ENCODE peak calls at places on chromosome 1, in four cellular contexts. M is stimulated activated CD4-positive, alpha-beta T cell treated with anti-CD3 and anti-CD28 coated beads, TNF-alpha, amount 100 ng/mL, for 24 hours; F is adipocyte; Y is WTC11. W is an unnamed sample.

GRCh38 chr1:78035121-78035520 is 10.6 kb upstream of the GIPC2 start:
- DNase-seq in Y (no peak), M (no peak), F (no peak), W (no peak)

GRCh38 chr1:233328661-233329498 is 1.4 kb downstream of the MAP3K21 start:
- DNase-seq in M (no peak), F (no peak), Y (no peak), W (peak)

GRCh38 chr1:5828322-5828935 is 163.8 kb downstream of the NPHP4 start:
- DNase-seq in M (no peak), F (no peak), Y (no peak), W (no peak)

GRCh38 chr1:121586369-121587229 is 401.8 kb downstream of the SRGAP2C start:
- DNase-seq in Y (peak), M (no peak), F (no peak), W (no peak)

GRCh38 chr1:1614204-1614953 is 921 bp upstream of the MIB2 start:
- DNase-seq in F (peak), Y (peak), M (no peak), W (no peak)

GRCh38 chr1:1470626-1471388 is 758 bp upstream of the ATAD3B start:
- DNase-seq in M (no peak), Y (no peak), F (no peak), W (peak)

GRCh38 chr1:51750729-51751128 is 127.8 kb downstream of the NRDC start:
- DNase-seq in M (no peak), Y (no peak), F (peak), W (no peak)

GRCh38 chr1:180165509-180166435 is 11.1 kb downstream of the QSOX1 start:
- DNase-seq in F (no peak), M (no peak), Y (no peak), W (no peak)

GRCh38 chr1:11188858-11189451 is at the start of gene ANGPTL7:
- DNase-seq in M (no peak), F (no peak), Y (no peak), W (no peak)

GRCh38 chr1:218374401-218374848 is 29.3 kb downstream of the TGFB2 start:
- DNase-seq in F (peak), Y (no peak), M (no peak), W (no peak)

GRCh38 chr1:78440381-78440793 is 50.4 kb upstream of the PTGFR start:
- DNase-seq in M (no peak), F (peak), Y (no peak), W (no peak)

GRCh38 chr1:21302747-21303715 is 12.8 kb upstream of the ECE1 start:
- DNase-seq in Y (no peak), M (no peak), F (peak), W (no peak)

GRCh38 chr1:207029991-207030521 is 2.5 kb downstream of the C1orf116 start:
- DNase-seq in F (no peak), M (no peak), Y (no peak), W (no peak)

GRCh38 chr1:38028105-38028591 is 15.6 kb downstream of the UTP11 start:
- DNase-seq in Y (no peak), F (no peak), M (peak), W (no peak)

GRCh38 chr1:153608742-153609584 is 4.0 kb downstream of the S100A16 start:
- DNase-seq in Y (peak), M (no peak), F (peak), W (no peak)

GRCh38 chr1:166165661-166166399 is 971 bp downstream of the FAM78B start:
- DNase-seq in Y (peak), M (no peak), F (peak), W (no peak)

GRCh38 chr1:37475380-37476086 is 1.2 kb downstream of the ZC3H12A start:
- DNase-seq in Y (no peak), F (no peak), M (no peak), W (no peak)

GRCh38 chr1:98940680-98941079 is 64.0 kb downstream of the PLPPR5 start:
- DNase-seq in F (peak), Y (no peak), M (no peak), W (no peak)

GRCh38 chr1:9910080-9910424 is at the start of gene CTNNBIP1:
- DNase-seq in M (no peak), Y (no peak), F (no peak), W (no peak)

GRCh38 chr1:181139631-181140051 is 51.1 kb downstream of the IER5 start:
- DNase-seq in M (no peak), F (peak), Y (no peak), W (no peak)

GRCh38 chr1:62689524-62689923 is 1.3 kb upstream of the DOCK7 start:
- DNase-seq in Y (no peak), F (peak), M (no peak), W (no peak)

GRCh38 chr1:35646043-35646442 is 4.7 kb upstream of the PSMB2 start:
- DNase-seq in Y (no peak), F (peak), M (no peak), W (no peak)

GRCh38 chr1:171965802-171966201 is 124.5 kb downstream of the DNM3 start:
- DNase-seq in Y (no peak), M (no peak), F (peak), W (no peak)

GRCh38 chr1:78474092-78474491 is 16.7 kb upstream of the PTGFR start:
- DNase-seq in F (no peak), M (no peak), Y (no peak), W (no peak)

GRCh38 chr1:55986003-55986402 is 593.4 kb downstream of the PLPP3 start:
- DNase-seq in Y (no peak), F (peak), M (no peak), W (no peak)

GRCh38 chr1:31238986-31239613 is 587 bp downstream of the NKAIN1 start:
- DNase-seq in Y (peak), M (no peak), F (peak), W (no peak)

GRCh38 chr1:222588135-222588534 is 1.6 kb downstream of the TAF1A start:
- DNase-seq in M (no peak), F (no peak), Y (no peak), W (no peak)

GRCh38 chr1:63651110-63651776 is 58.0 kb downstream of the PGM1 start:
- DNase-seq in M (no peak), Y (no peak), F (peak), W (no peak)

GRCh38 chr1:210669951-210670350 is 341.2 kb downstream of the HHAT start:
- DNase-seq in M (no peak), F (no peak), Y (no peak), W (no peak)

GRCh38 chr1:9960705-9961562 is 17.7 kb downstream of the NMNAT1 start:
- DNase-seq in F (peak), Y (peak), M (no peak), W (peak)

GRCh38 chr1:57638239-57638638 is 214.4 kb upstream of the DAB1 start:
- DNase-seq in F (no peak), Y (no peak), M (no peak), W (no peak)

GRCh38 chr1:225626698-225627097 is 26.2 kb downstream of the ENAH start:
- DNase-seq in Y (no peak), F (no peak), M (no peak), W (no peak)

GRCh38 chr1:167456926-167457325 is 61.4 kb downstream of the CD247 start:
- DNase-seq in M (no peak), F (no peak), Y (no peak), W (no peak)

GRCh38 chr1:223835754-223836153 is 10.0 kb downstream of the TP53BP2 start:
- DNase-seq in F (no peak), M (no peak), Y (no peak), W (no peak)

GRCh38 chr1:221961532-221962292 is 219.8 kb upstream of the DUSP10 start:
- DNase-seq in Y (no peak), M (no peak), F (peak), W (no peak)

GRCh38 chr1:188402986-188403385 is 1574.2 kb downstream of the PLA2G4A start:
- DNase-seq in F (no peak), M (no peak), Y (no peak), W (no peak)

GRCh38 chr1:99685516-99686180 is 39.7 kb downstream of the PALMD start:
- DNase-seq in Y (peak), M (peak), F (peak), W (no peak)

GRCh38 chr1:58763214-58763613 is 20.6 kb downstream of the JUN start:
- DNase-seq in F (peak), M (no peak), Y (no peak), W (no peak)

W was measured in naive B cell.